ENCODE peak calls at places on chromosomes 3 and 15, in seven cellular contexts. Z is amniotic epithelial cell; W is psoas muscle; N is neural progenitor cell; K is CD8-positive, alpha-beta T cell; O is activated T-cell treated with anti-CD3 and anti-CD28 coated beads for 1 hour; L is T-cell. J is an unnamed sample.

GRCh38 chr3:41464401-41464800 is 265.1 kb downstream of the CTNNB1 start:
- DNase-seq in Z (peak), W (no peak), K (no peak), N (no peak), O (no peak), L (no peak), J (no peak)

GRCh38 chr3:156489462-156489911 is 65.4 kb downstream of the SSR3 start:
- DNase-seq in O (no peak), Z (peak), L (no peak), K (no peak), N (no peak), W (no peak), J (peak)

GRCh38 chr15:41411031-41411430 is 5.9 kb upstream of the RTF1 start:
- DNase-seq in L (no peak), Z (no peak), W (no peak), O (no peak), K (no peak), N (no peak), J (no peak)

GRCh38 chr3:150472421-150472820 is 64.3 kb downstream of the TSC22D2 start:
- DNase-seq in K (no peak), N (no peak), O (no peak), W (no peak), L (no peak), Z (no peak), J (no peak)

GRCh38 chr3:31247850-31248618 is 284.7 kb upstream of the STT3B start:
- DNase-seq in W (no peak), L (no peak), K (no peak), O (no peak), Z (no peak), N (no peak), J (no peak)

GRCh38 chr3:22835041-22835440 is 368.1 kb upstream of the UBE2E2 start:
- DNase-seq in N (no peak), L (no peak), W (no peak), K (no peak), Z (no peak), O (no peak), J (peak)

GRCh38 chr15:93846148-93846547 is 385.2 kb upstream of the MCTP2 start:
- DNase-seq in Z (no peak), K (no peak), W (no peak), N (no peak), O (no peak), L (no peak), J (no peak)

GRCh38 chr3:42692667-42693529 is 7.6 kb downstream of the KLHL40 start:
- DNase-seq in W (no peak), K (no peak), N (no peak), O (no peak), Z (no peak), L (no peak), J (no peak)

GRCh38 chr3:87771338-87772059 is 287.3 kb downstream of the CGGBP1 start:
- DNase-seq in O (no peak), Z (peak), L (peak), K (peak), W (no peak), N (peak), J (peak)

GRCh38 chr15:66515901-66516322 is 10.8 kb downstream of the ZWILCH start:
- DNase-seq in O (no peak), K (no peak), N (no peak), W (no peak), Z (no peak), L (no peak), J (no peak)

GRCh38 chr3:196150481-196150880 is 60.7 kb downstream of the ZDHHC19 start:
- DNase-seq in O (no peak), Z (no peak), K (no peak), N (no peak), L (no peak), W (no peak), J (no peak)

GRCh38 chr3:32334675-32335074 is 57.0 kb upstream of the CMTM7 start:
- DNase-seq in N (no peak), Z (peak), K (peak), L (peak), O (peak), W (no peak), J (no peak)

GRCh38 chr3:128226794-128227399 is 73.6 kb downstream of the EEFSEC start:
- DNase-seq in W (peak), N (peak), Z (peak), K (peak), L (peak), O (peak), J (peak)

GRCh38 chr15:31605467-31605931 is 278.9 kb downstream of the KLF13 start:
- DNase-seq in K (no peak), N (peak), W (no peak), Z (peak), L (no peak), O (no peak), J (peak)

GRCh38 chr3:27590437-27591320 is 106.5 kb upstream of the SLC4A7 start:
- DNase-seq in N (no peak), K (no peak), O (no peak), W (no peak), L (no peak), Z (peak), J (peak)

GRCh38 chr3:141100531-141101320 is 49.6 kb downstream of the SPSB4 start:
- DNase-seq in O (no peak), Z (no peak), K (no peak), N (no peak), W (no peak), L (no peak), J (no peak)

GRCh38 chr3:178771511-178771910 is 235.3 kb downstream of the KCNMB2 start:
- DNase-seq in O (no peak), K (no peak), N (no peak), W (no peak), Z (no peak), L (no peak), J (no peak)

GRCh38 chr3:131110087-131110486 is 83.4 kb downstream of the NEK11 start:
- DNase-seq in N (no peak), K (no peak), Z (peak), W (no peak), O (no peak), L (no peak), J (peak)

GRCh38 chr3:193868590-193868989 is 267.4 kb upstream of the HES1 start:
- DNase-seq in L (no peak), Z (no peak), W (no peak), O (no peak), K (no peak), N (no peak), J (no peak)

GRCh38 chr3:160739079-160739478 is 17.0 kb upstream of the PPM1L start:
- DNase-seq in O (no peak), K (no peak), Z (no peak), L (no peak), N (no peak), W (peak), J (no peak)

GRCh38 chr15:75446146-75446545 is 5.3 kb downstream of the SIN3A start:
- DNase-seq in K (no peak), O (no peak), N (no peak), W (no peak), Z (no peak), L (no peak), J (no peak)

GRCh38 chr3:44983413-44984040 is 7.5 kb downstream of the EXOSC7 start:
- DNase-seq in L (no peak), Z (no peak), O (no peak), W (no peak), K (no peak), N (no peak), J (no peak)

GRCh38 chr3:152175576-152175883 is 93.2 kb upstream of the MBNL1 start:
- DNase-seq in L (no peak), O (no peak), W (no peak), N (no peak), K (no peak), Z (peak), J (peak)

GRCh38 chr3:146052791-146053310 is 108.1 kb downstream of the PLOD2 start:
- DNase-seq in O (no peak), W (no peak), K (no peak), Z (peak), L (no peak), N (no peak), J (no peak)

GRCh38 chr3:187084580-187084979 is 54.7 kb downstream of the RPL39L start:
- DNase-seq in Z (no peak), K (no peak), O (no peak), N (no peak), L (no peak), W (no peak), J (peak)

GRCh38 chr15:40787344-40787841 is 17.6 kb downstream of the C15orf62 start:
- DNase-seq in W (no peak), L (peak), K (peak), Z (peak), O (no peak), N (no peak), J (peak)

GRCh38 chr3:158794936-158795518 is 6.8 kb upstream of the MFSD1 start:
- DNase-seq in K (no peak), O (no peak), N (peak), Z (peak), W (no peak), L (no peak), J (peak)

GRCh38 chr3:45509768-45510129 is 84.8 kb upstream of the LIMD1 start:
- DNase-seq in N (no peak), O (no peak), L (no peak), Z (no peak), K (no peak), W (no peak), J (no peak)

GRCh38 chr3:50616003-50616769 is 765 bp upstream of the MAPKAPK3 start:
- DNase-seq in O (peak), Z (peak), N (peak), L (peak), W (peak), K (peak), J (peak)

GRCh38 chr15:92277776-92278175 is 115.9 kb upstream of the ST8SIA2 start:
- DNase-seq in N (peak), K (no peak), O (no peak), W (no peak), Z (no peak), L (no peak), J (no peak)

GRCh38 chr3:153640689-153641308 is 478.8 kb downstream of the RAP2B start:
- DNase-seq in L (no peak), O (no peak), K (no peak), N (peak), Z (no peak), W (peak), J (no peak)

GRCh38 chr3:127487196-127487595 is 103.3 kb downstream of the TPRA1 start:
- DNase-seq in L (no peak), N (no peak), O (no peak), Z (no peak), W (no peak), K (no peak), J (no peak)

GRCh38 chr3:135965506-135966348 is at the start of gene PPP2R3A:
- DNase-seq in W (peak), O (peak), K (peak), N (peak), Z (peak), L (peak), J (peak)

GRCh38 chr15:80608688-80609087 is 86.4 kb upstream of the ABHD17C start:
- DNase-seq in O (no peak), N (no peak), W (no peak), K (no peak), L (no peak), Z (no peak), J (no peak)